ENCODE peak calls at places on chromosomes 13 and 19, in five cellular contexts. One of them, this sample, is unnamed.

GRCh38 chr13:39119422-39119821 is 81.2 kb downstream of the NHLRC3 start:
- DNase-seq in endothelial cell of umbilical vein: no peak
- DNase-seq in H1: no peak
- DNase-seq in GM23338: no peak
- DNase-seq in transverse colon: no peak
- DNase-seq in this sample: no peak

GRCh38 chr13:27907139-27907787 is 12.5 kb upstream of the PDX1 start:
- DNase-seq in endothelial cell of umbilical vein: no peak
- DNase-seq in GM23338: no peak
- DNase-seq in H1: no peak
- DNase-seq in transverse colon: no peak
- DNase-seq in this sample: no peak

GRCh38 chr19:12733369-12733896 is 1.1 kb downstream of the TRIR start:
- DNase-seq in H1: no peak
- DNase-seq in transverse colon: no peak
- DNase-seq in GM23338: peak; percentile 54
- DNase-seq in endothelial cell of umbilical vein: peak; percentile 29
- DNase-seq in this sample: no peak

GRCh38 chr19:19137556-19138109 is 645 bp downstream of the TMEM161A start:
- DNase-seq in endothelial cell of umbilical vein: no peak
- DNase-seq in GM23338: peak; percentile 37
- DNase-seq in transverse colon: no peak
- DNase-seq in H1: no peak
- DNase-seq in this sample: no peak

GRCh38 chr19:13902993-13903555 is 2.8 kb downstream of the BRME1 start:
- DNase-seq in GM23338: peak; percentile 65
- DNase-seq in transverse colon: no peak
- DNase-seq in H1: no peak
- DNase-seq in endothelial cell of umbilical vein: peak; percentile 21
- DNase-seq in this sample: no peak

GRCh38 chr19:48565090-48565489 is 13.1 kb downstream of the SULT2B1 start:
- DNase-seq in endothelial cell of umbilical vein: no peak
- DNase-seq in GM23338: no peak
- DNase-seq in H1: no peak
- DNase-seq in transverse colon: no peak
- DNase-seq in this sample: no peak

GRCh38 chr13:31160857-31161582 is 684 bp downstream of the HSPH1 start:
- DNase-seq in endothelial cell of umbilical vein: peak; percentile 74
- DNase-seq in GM23338: peak; percentile 54
- DNase-seq in H1: no peak
- DNase-seq in transverse colon: peak; percentile 70
- DNase-seq in this sample: peak; percentile 85

GRCh38 chr19:10612515-10613119 is 12.7 kb upstream of the SLC44A2 start:
- DNase-seq in GM23338: no peak
- DNase-seq in H1: no peak
- DNase-seq in transverse colon: peak; percentile 61
- DNase-seq in endothelial cell of umbilical vein: no peak
- DNase-seq in this sample: no peak

GRCh38 chr13:88649855-88650254 is 978.7 kb downstream of the SLITRK5 start:
- DNase-seq in transverse colon: no peak
- DNase-seq in H1: no peak
- DNase-seq in GM23338: no peak
- DNase-seq in endothelial cell of umbilical vein: no peak
- DNase-seq in this sample: no peak

GRCh38 chr13:35617420-35617819 is 140.9 kb upstream of the MAB21L1 start:
- DNase-seq in transverse colon: no peak
- DNase-seq in GM23338: no peak
- DNase-seq in H1: no peak
- DNase-seq in endothelial cell of umbilical vein: no peak
- DNase-seq in this sample: no peak

GRCh38 chr13:35618565-35619083 is 142.1 kb upstream of the MAB21L1 start:
- DNase-seq in GM23338: no peak
- DNase-seq in transverse colon: no peak
- DNase-seq in H1: no peak
- DNase-seq in endothelial cell of umbilical vein: no peak
- DNase-seq in this sample: no peak

GRCh38 chr13:35621989-35622388 is 145.5 kb upstream of the MAB21L1 start:
- DNase-seq in endothelial cell of umbilical vein: peak; percentile 27
- DNase-seq in GM23338: no peak
- DNase-seq in transverse colon: no peak
- DNase-seq in H1: no peak
- DNase-seq in this sample: no peak
- H3K4me3 ChIP-seq in endothelial cell of umbilical vein: no peak overlapping the region
- H3K4me3 ChIP-seq in GM23338: no peak overlapping the region
- H3K4me3 ChIP-seq in transverse colon: no peak overlapping the region
- H3K4me3 ChIP-seq in H1: no peak overlapping the region
- H3K4me3 ChIP-seq in this sample: no peak overlapping the region

GRCh38 chr13:75327132-75327505 is 154.8 kb downstream of the TBC1D4 start:
- DNase-seq in transverse colon: no peak
- DNase-seq in H1: no peak
- DNase-seq in GM23338: no peak
- DNase-seq in endothelial cell of umbilical vein: no peak
- DNase-seq in this sample: no peak
- H3K27ac ChIP-seq in transverse colon: peak overlapping the region; percentile 54
- H3K27ac ChIP-seq in H1: no peak overlapping the region
- H3K27ac ChIP-seq in GM23338: no peak overlapping the region
- H3K27ac ChIP-seq in endothelial cell of umbilical vein: peak overlapping the region; percentile 82
- H3K27ac ChIP-seq in this sample: no peak overlapping the region

GRCh38 chr19:38993271-38993670 is 17.7 kb upstream of the FBXO17 start:
- DNase-seq in endothelial cell of umbilical vein: peak; percentile 62
- DNase-seq in H1: no peak
- DNase-seq in transverse colon: no peak
- DNase-seq in GM23338: no peak
- DNase-seq in this sample: no peak
- TF ChIP-seq POLR2AphosphoS5 in endothelial cell of umbilical vein: peak; percentile 66
- TF ChIP-seq POLR2AphosphoS5 in H1: no peak
- TF ChIP-seq POLR2AphosphoS5 in transverse colon: no peak
- TF ChIP-seq POLR2AphosphoS5 in GM23338: no peak
- TF ChIP-seq POLR2AphosphoS5 in this sample: no peak

GRCh38 chr19:51339313-51339686 is 2.6 kb downstream of the VSIG10L start:
- DNase-seq in transverse colon: no peak
- DNase-seq in H1: peak; percentile 53
- DNase-seq in endothelial cell of umbilical vein: no peak
- DNase-seq in GM23338: peak; percentile 91
- DNase-seq in this sample: peak; percentile 23

GRCh38 chr19:51341976-51342580 is at the start of gene VSIG10L:
- DNase-seq in H1: no peak
- DNase-seq in endothelial cell of umbilical vein: no peak
- DNase-seq in transverse colon: no peak
- DNase-seq in GM23338: no peak
- DNase-seq in this sample: no peak

GRCh38 chr19:51339687-51340656 is 2.0 kb downstream of the VSIG10L start:
- DNase-seq in transverse colon: peak; percentile 99
- DNase-seq in H1: peak; percentile 93
- DNase-seq in endothelial cell of umbilical vein: peak; percentile 97
- DNase-seq in GM23338: peak; percentile 99
- DNase-seq in this sample: peak; percentile 98

GRCh38 chr19:51342631-51343569 is 961 bp upstream of the VSIG10L start:
- DNase-seq in endothelial cell of umbilical vein: no peak
- DNase-seq in GM23338: no peak
- DNase-seq in transverse colon: no peak
- DNase-seq in H1: no peak
- DNase-seq in this sample: no peak

DNA sequence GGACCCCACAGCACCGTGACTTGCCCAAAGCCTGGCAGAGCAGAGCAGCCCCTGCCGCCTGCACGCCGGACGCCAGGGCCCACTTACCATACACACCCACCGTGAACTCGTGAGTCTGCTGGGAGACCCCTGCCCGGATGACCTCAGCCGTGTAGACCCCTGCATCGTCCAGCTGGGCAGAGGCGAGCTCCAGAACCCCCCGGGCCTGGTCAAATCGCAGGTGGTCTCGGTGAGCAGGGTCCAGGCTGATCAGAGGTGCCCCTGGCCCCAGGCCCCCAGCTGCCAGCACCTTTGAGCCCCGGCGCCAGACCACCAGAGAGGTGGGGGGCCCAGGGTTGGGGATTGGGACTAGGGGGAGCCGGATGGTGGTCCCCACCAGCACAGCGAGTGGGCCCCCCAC is 873 bp downstream of the VSIG10L start:
- DNase-seq in GM23338: no peak
- DNase-seq in endothelial cell of umbilical vein: no peak
- DNase-seq in H1: no peak
- DNase-seq in transverse colon: no peak
- DNase-seq in this sample: no peak
- H3K4me3 ChIP-seq in GM23338: peak overlapping the region; percentile 62
- H3K4me3 ChIP-seq in endothelial cell of umbilical vein: no peak overlapping the region
- H3K4me3 ChIP-seq in H1: no peak overlapping the region
- H3K4me3 ChIP-seq in transverse colon: no peak overlapping the region
- H3K4me3 ChIP-seq in this sample: no peak overlapping the region

This sample was measured in HL-60.